ENCODE peak calls at places on chromosomes 4 and X, in eight cellular contexts. S, X, H, G, B, V, Q and I are unnamed samples.

GRCh38 chr4:30068234-30068633 is 651.9 kb upstream of the PCDH7 start:
- DNase-seq in X (no peak), H (no peak), S (no peak), V (no peak), B (no peak), G (no peak), Q (no peak), I (no peak)

GRCh38 chr4:112082954-112083586 is 62.2 kb upstream of the FAM241A start:
- DNase-seq in Q (peak; percentile 97), X (no peak), H (no peak), V (no peak), B (peak; percentile 50), S (no peak), G (no peak), I (no peak)

GRCh38 chr4:161816958-161817357 is 346.8 kb downstream of the FSTL5 start:
- DNase-seq in H (no peak), X (no peak), G (no peak), B (no peak), V (no peak), S (no peak), Q (peak; percentile 62), I (no peak)

GRCh38 chr4:27154706-27155105 is 294.1 kb downstream of the STIM2 start:
- DNase-seq in V (no peak), H (no peak), Q (peak; percentile 79), B (peak; percentile 19), S (no peak), G (no peak), X (no peak), I (no peak)

GRCh38 chr4:34664051-34664450 is 1580.3 kb downstream of the ARAP2 start:
- DNase-seq in S (no peak), B (no peak), V (no peak), G (no peak), X (no peak), Q (no peak), H (peak; percentile 23), I (no peak)

GRCh38 chr4:164571593-164572385 is 182.1 kb upstream of the SMIM31 start:
- DNase-seq in S (no peak), H (no peak), Q (peak; percentile 31), V (no peak), X (no peak), G (no peak), B (no peak), I (no peak)

GRCh38 chrX:137587151-137587550 is 21.2 kb downstream of the ZIC3 start:
- DNase-seq in S (no peak), B (no peak), V (no peak), G (no peak), X (no peak), H (no peak), Q (no peak), I (no peak)

GRCh38 chr4:98659106-98659592 is 738 bp upstream of the TSPAN5 start:
- DNase-seq in B (no peak), V (no peak), H (no peak), G (peak; percentile 21), S (no peak), X (no peak), Q (peak; percentile 30), I (no peak)

GRCh38 chr4:74104145-74104544 is 5.2 kb upstream of the CXCL2 start:
- DNase-seq in H (no peak), B (no peak), X (no peak), V (no peak), S (no peak), Q (no peak), G (no peak), I (no peak)

GRCh38 chr4:77861500-77861899 is 1.1 kb upstream of the MRPL1 start:
- DNase-seq in B (no peak), S (no peak), X (no peak), Q (no peak), V (no peak), H (no peak), G (no peak), I (no peak)

GRCh38 chrX:25726539-25726938 is 411.6 kb upstream of the MAGEB18 start:
- DNase-seq in B (no peak), Q (no peak), X (no peak), V (no peak), S (no peak), H (no peak), G (no peak), I (no peak)
- TF ChIP-seq CTCF in B (no peak), Q (no peak), X (no peak), V (no peak), S (no peak), H (no peak), G (no peak), I (no peak)

GRCh38 chrX:132676561-132677186 is 187.8 kb upstream of the MBNL3 start:
- DNase-seq in V (no peak), B (no peak), G (no peak), Q (peak; percentile 33), S (no peak), H (no peak), X (no peak), I (no peak)
- TF ChIP-seq CTCF in V (no peak), B (no peak), G (peak; percentile 24), Q (peak; percentile 41), S (no peak), H (no peak), X (no peak), I (no peak)

GRCh38 chrX:2500091-2500680 is 590 bp downstream of the DHRSX start:
- DNase-seq in B (no peak), X (peak; percentile 28), V (no peak), Q (peak; percentile 52), G (peak; percentile 58), H (peak; percentile 89), S (peak; percentile 34), I (peak; percentile 44)
- TF ChIP-seq CTCF in B (peak; percentile 8), X (no peak), V (no peak), Q (peak; percentile 9), G (no peak), H (no peak), S (peak; percentile 24), I (no peak)

DNA sequence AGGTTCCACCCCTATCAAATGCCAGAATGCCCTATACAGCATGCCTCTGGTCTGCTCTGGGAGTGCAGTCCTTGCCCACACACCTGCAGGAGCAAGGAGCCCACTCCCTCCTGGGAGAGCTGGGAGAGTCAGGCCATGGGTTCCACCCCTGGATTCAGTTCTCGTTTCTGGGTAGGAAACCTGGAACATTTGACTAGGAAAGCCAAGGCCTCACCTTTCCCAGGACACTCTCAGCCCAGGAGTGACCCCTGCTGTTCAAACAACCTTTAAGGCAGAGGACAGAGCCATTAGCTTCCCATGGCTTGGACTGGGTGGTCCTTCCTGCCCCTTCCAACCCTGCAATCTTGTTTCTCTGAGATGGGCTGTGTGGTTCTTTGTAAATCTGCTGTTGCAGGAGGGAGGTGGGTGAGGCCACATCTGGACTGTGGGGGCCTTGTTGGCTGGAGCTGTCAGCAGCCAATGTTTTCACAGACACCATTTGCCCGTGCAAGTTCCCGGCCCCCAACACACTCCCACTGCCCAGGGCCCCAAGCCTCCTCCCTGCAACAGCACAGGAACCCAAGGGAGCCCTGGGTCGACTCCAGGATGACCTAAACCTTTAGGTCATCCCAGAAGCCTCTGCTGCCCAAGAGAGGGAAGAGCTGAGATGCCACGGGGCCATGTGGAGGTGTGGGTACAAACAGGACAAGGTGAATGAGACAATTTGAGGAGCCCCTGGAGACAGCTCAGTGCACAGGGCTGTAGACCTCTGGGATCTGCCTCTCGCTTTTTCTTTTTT is 104.4 kb downstream of the PJA1 start:
- DNase-seq in B (no peak), X (peak; percentile 22), H (no peak), Q (peak; percentile 61), G (peak; percentile 43), S (peak; percentile 26), V (no peak), I (no peak)
- TF ChIP-seq CTCF in B (peak; percentile 35), X (peak; percentile 31), H (no peak), Q (peak; percentile 58), G (peak; percentile 23), S (peak; percentile 66), V (no peak), I (no peak)

GRCh38 chr4:141352775-141353544 is 132.3 kb downstream of the ZNF330 start:
- DNase-seq in G (no peak), H (no peak), S (no peak), B (peak; percentile 41), X (no peak), V (no peak), Q (peak; percentile 22), I (no peak)

GRCh38 chr4:141347738-141348524 is 127.2 kb downstream of the ZNF330 start:
- DNase-seq in V (no peak), Q (no peak), H (no peak), S (no peak), B (no peak), G (no peak), X (no peak), I (no peak)

GRCh38 chr4:141348589-141348988 is 127.9 kb downstream of the ZNF330 start:
- DNase-seq in S (no peak), G (no peak), B (no peak), Q (no peak), V (no peak), H (no peak), X (no peak), I (no peak)

GRCh38 chr4:141352328-141352727 is 131.6 kb downstream of the ZNF330 start:
- DNase-seq in V (no peak), X (no peak), H (no peak), Q (no peak), S (no peak), G (no peak), B (no peak), I (no peak)

DNA sequence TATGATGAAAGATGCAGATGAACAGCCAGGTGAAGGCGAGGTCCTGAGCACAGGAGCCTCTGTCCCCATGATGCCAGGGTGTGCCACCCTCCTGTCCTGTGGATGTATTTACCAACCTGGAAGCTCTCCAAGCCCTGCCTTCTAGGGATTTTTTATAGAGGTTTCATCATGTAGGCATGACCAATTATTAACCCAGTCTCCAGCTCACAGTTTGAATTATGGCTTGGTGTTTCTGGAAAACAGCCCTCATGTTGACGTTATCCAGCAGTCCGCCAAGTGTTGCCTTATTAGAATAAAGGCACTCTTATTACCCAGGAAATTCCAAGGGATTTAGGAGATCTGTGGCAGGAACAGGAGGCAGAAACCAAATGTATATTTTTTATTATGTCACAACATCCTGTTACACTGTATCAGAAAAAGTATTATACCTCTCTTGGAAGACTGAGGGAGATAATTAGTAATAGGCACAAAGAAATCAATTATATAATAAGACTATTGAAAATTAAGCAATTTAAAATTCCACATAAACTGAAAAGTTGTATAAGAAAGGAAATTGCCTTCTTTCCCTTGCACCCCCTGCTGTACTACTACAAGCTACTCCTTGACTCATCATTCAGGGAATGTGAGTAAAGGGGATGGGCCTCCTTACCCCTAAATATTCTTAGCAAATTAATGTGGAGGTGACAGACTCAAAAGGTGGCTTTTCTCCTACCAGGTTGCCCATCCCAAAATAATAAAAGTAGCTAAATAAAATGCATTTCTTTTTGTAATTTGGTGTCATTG is 129.6 kb downstream of the ZNF330 start:
- DNase-seq in V (no peak), X (no peak), S (no peak), Q (peak; percentile 97), G (no peak), H (peak; percentile 13), B (peak; percentile 48), I (no peak)
- TF ChIP-seq CTCF in V (no peak), X (no peak), S (no peak), Q (no peak), G (no peak), H (no peak), B (no peak), I (no peak)

GRCh38 chr4:115042496-115042895 is 70.9 kb downstream of the NDST4 start:
- DNase-seq in S (no peak), V (no peak), G (no peak), Q (peak; percentile 11), X (no peak), H (no peak), B (no peak), I (no peak)
- TF ChIP-seq CTCF in S (peak; percentile 12), V (no peak), G (peak; percentile 65), Q (peak; percentile 17), X (no peak), H (no peak), B (peak; percentile 12), I (no peak)